ENCODE peak calls at places on chromosomes 11 and 22, in five cellular contexts. One of them, this sample, is unnamed.

GRCh38 chr11:115659061-115659963 is 155.1 kb upstream of the CADM1 start:
- DNase-seq in type B pancreatic cell: peak
- DNase-seq in heart left ventricle: peak
- DNase-seq in nephron progenitor cell: peak
- DNase-seq in RKO: no peak
- DNase-seq in this sample: peak

GRCh38 chr11:90908074-90908473 is 685.2 kb upstream of the CHORDC1 start:
- DNase-seq in type B pancreatic cell: no peak
- DNase-seq in heart left ventricle: no peak
- DNase-seq in nephron progenitor cell: no peak
- DNase-seq in RKO: peak
- DNase-seq in this sample: no peak

GRCh38 chr22:24440270-24440717 is 12.9 kb downstream of the ADORA2A start:
- DNase-seq in type B pancreatic cell: no peak
- DNase-seq in heart left ventricle: no peak
- DNase-seq in nephron progenitor cell: no peak
- DNase-seq in RKO: no peak
- DNase-seq in this sample: no peak

GRCh38 chr11:85661972-85662664 is 2.8 kb downstream of the CREBZF start:
- DNase-seq in type B pancreatic cell: no peak
- DNase-seq in heart left ventricle: no peak
- DNase-seq in nephron progenitor cell: no peak
- DNase-seq in RKO: peak
- DNase-seq in this sample: no peak

GRCh38 chr11:8066036-8066910 is 14.7 kb upstream of the TUB start:
- DNase-seq in type B pancreatic cell: peak
- DNase-seq in heart left ventricle: no peak
- DNase-seq in nephron progenitor cell: no peak
- DNase-seq in RKO: no peak
- DNase-seq in this sample: no peak

GRCh38 chr11:70826541-70826943 is 425.8 kb downstream of the SHANK2 start:
- DNase-seq in type B pancreatic cell: no peak
- DNase-seq in heart left ventricle: no peak
- DNase-seq in nephron progenitor cell: peak
- DNase-seq in RKO: no peak
- DNase-seq in this sample: no peak

GRCh38 chr11:117907276-117908110 is 21.7 kb downstream of the TMPRSS13 start:
- DNase-seq in type B pancreatic cell: peak
- DNase-seq in heart left ventricle: peak
- DNase-seq in nephron progenitor cell: peak
- DNase-seq in RKO: peak
- DNase-seq in this sample: peak

GRCh38 chr11:114211444-114212122 is 84.6 kb upstream of the NNMT start:
- DNase-seq in type B pancreatic cell: peak
- DNase-seq in heart left ventricle: no peak
- DNase-seq in nephron progenitor cell: peak
- DNase-seq in RKO: no peak
- DNase-seq in this sample: no peak

GRCh38 chr11:128349650-128350296 is 237.6 kb downstream of the ETS1 start:
- DNase-seq in type B pancreatic cell: no peak
- DNase-seq in heart left ventricle: no peak
- DNase-seq in nephron progenitor cell: no peak
- DNase-seq in RKO: no peak
- DNase-seq in this sample: no peak

GRCh38 chr11:68694404-68695297 is 10.3 kb downstream of the GAL start:
- DNase-seq in type B pancreatic cell: no peak
- DNase-seq in heart left ventricle: no peak
- DNase-seq in nephron progenitor cell: no peak
- DNase-seq in RKO: no peak
- DNase-seq in this sample: no peak

GRCh38 chr22:42468841-42469240 is 36.6 kb upstream of the NFAM1 start:
- DNase-seq in type B pancreatic cell: no peak
- DNase-seq in heart left ventricle: no peak
- DNase-seq in nephron progenitor cell: no peak
- DNase-seq in RKO: peak
- DNase-seq in this sample: no peak

GRCh38 chr11:72813740-72814138 is 472 bp upstream of the ATG16L2 start:
- DNase-seq in type B pancreatic cell: no peak
- DNase-seq in heart left ventricle: peak
- DNase-seq in nephron progenitor cell: no peak
- DNase-seq in RKO: peak
- DNase-seq in this sample: peak

GRCh38 chr11:70948855-70949551 is 303.4 kb downstream of the SHANK2 start:
- DNase-seq in type B pancreatic cell: no peak
- DNase-seq in heart left ventricle: no peak
- DNase-seq in nephron progenitor cell: no peak
- DNase-seq in RKO: no peak
- DNase-seq in this sample: no peak

GRCh38 chr11:132422725-132423124 is 1052.3 kb downstream of the NTM start:
- DNase-seq in type B pancreatic cell: no peak
- DNase-seq in heart left ventricle: no peak
- DNase-seq in nephron progenitor cell: no peak
- DNase-seq in RKO: no peak
- DNase-seq in this sample: no peak

GRCh38 chr22:43014062-43014875 is 680 bp downstream of the PACSIN2 start:
- DNase-seq in type B pancreatic cell: no peak
- DNase-seq in heart left ventricle: peak
- DNase-seq in nephron progenitor cell: peak
- DNase-seq in RKO: peak
- DNase-seq in this sample: peak

GRCh38 chr11:64876835-64877341 is 1.5 kb downstream of the EHD1 start:
- DNase-seq in type B pancreatic cell: no peak
- DNase-seq in heart left ventricle: no peak
- DNase-seq in nephron progenitor cell: peak
- DNase-seq in RKO: no peak
- DNase-seq in this sample: peak

GRCh38 chr11:82967381-82967780 is 65.8 kb downstream of the DDIAS start:
- DNase-seq in type B pancreatic cell: no peak
- DNase-seq in heart left ventricle: no peak
- DNase-seq in nephron progenitor cell: no peak
- DNase-seq in RKO: no peak
- DNase-seq in this sample: no peak

GRCh38 chr11:111438846-111439520 is 59.9 kb upstream of the POU2AF1 start:
- DNase-seq in type B pancreatic cell: no peak
- DNase-seq in heart left ventricle: no peak
- DNase-seq in nephron progenitor cell: no peak
- DNase-seq in RKO: no peak
- DNase-seq in this sample: no peak